ENCODE peak calls at places on chromosomes 5 and 9, in five cellular contexts. T is K562, F is GM23248, J is A549, Q is fibroblast of lung. G is an unnamed sample.

GRCh38 chr9:91163773-91164471 is 197.8 kb downstream of the AUH start:
- DNase-seq in Q (no peak), F (no peak), T (no peak), J (no peak), G (no peak)

GRCh38 chr9:88973281-88974045 is 17.8 kb upstream of the S1PR3 start:
- DNase-seq in T (no peak), J (no peak), Q (no peak), F (peak; percentile 15), G (no peak)

GRCh38 chr9:3181049-3181953 is 337.4 kb upstream of the PUM3 start:
- DNase-seq in Q (no peak), F (peak; percentile 38), J (peak; percentile 8), T (peak; percentile 26), G (peak; percentile 47)

GRCh38 chr9:136093995-136094881 is 851 bp downstream of the NACC2 start:
- DNase-seq in Q (peak; percentile 51), F (peak; percentile 83), T (peak; percentile 78), J (peak; percentile 90), G (no peak)

GRCh38 chr5:122259995-122260394 is 52.0 kb upstream of the SNCAIP start:
- DNase-seq in F (peak; percentile 95), J (no peak), Q (peak; percentile 51), T (no peak), G (no peak)

GRCh38 chr9:4425358-4426045 is 64.8 kb upstream of the SLC1A1 start:
- DNase-seq in F (peak; percentile 80), T (no peak), J (no peak), Q (no peak), G (no peak)

GRCh38 chr9:4349841-4350418 is 50.1 kb upstream of the GLIS3 start:
- DNase-seq in F (no peak), J (no peak), Q (no peak), T (no peak), G (no peak)

GRCh38 chr9:13568851-13569618 is 289.5 kb upstream of the MPDZ start:
- DNase-seq in Q (no peak), T (no peak), J (no peak), F (no peak), G (no peak)

GRCh38 chr5:179326176-179326997 is 18.9 kb downstream of the ADAMTS2 start:
- DNase-seq in Q (peak; percentile 78), T (no peak), J (no peak), F (peak; percentile 85), G (no peak)

GRCh38 chr9:133916159-133916541 is 76.0 kb downstream of the VAV2 start:
- DNase-seq in Q (no peak), F (no peak), J (no peak), T (no peak), G (no peak)
- H3K4me2 ChIP-seq in Q (no peak overlapping the region), F (no peak overlapping the region), J (no peak overlapping the region), T (no peak overlapping the region), G (no peak overlapping the region)

GRCh38 chr5:100792781-100793180 is 110.3 kb downstream of the ST8SIA4 start:
- DNase-seq in T (no peak), J (no peak), Q (no peak), F (no peak), G (no peak)
- H3K4me2 ChIP-seq in T (no peak overlapping the region), J (no peak overlapping the region), Q (no peak overlapping the region), F (no peak overlapping the region), G (no peak overlapping the region)

GRCh38 chr9:129654641-129655040 is 10.8 kb upstream of the PRRX2 start:
- DNase-seq in Q (no peak), J (no peak), T (no peak), F (no peak), G (no peak)
- H3K4me2 ChIP-seq in Q (no peak overlapping the region), J (no peak overlapping the region), T (no peak overlapping the region), F (no peak overlapping the region), G (no peak overlapping the region)

GRCh38 chr5:10678236-10678635 is 82.8 kb downstream of the DAP start:
- DNase-seq in T (no peak), Q (no peak), J (no peak), F (peak; percentile 39), G (no peak)

GRCh38 chr5:10676224-10676623 is 84.8 kb downstream of the DAP start:
- DNase-seq in J (no peak), F (no peak), T (no peak), Q (no peak), G (no peak)

GRCh38 chr5:10679336-10679988 is 81.6 kb downstream of the DAP start:
- DNase-seq in T (no peak), J (no peak), Q (no peak), F (no peak), G (no peak)

GRCh38 chr5:10676946-10677345 is 84.1 kb downstream of the DAP start:
- DNase-seq in J (no peak), T (no peak), Q (no peak), F (no peak), G (no peak)

GRCh38 chr5:10677533-10677932 is 83.5 kb downstream of the DAP start:
- DNase-seq in T (no peak), J (no peak), F (no peak), Q (no peak), G (no peak)
- H3K4me2 ChIP-seq in T (no peak overlapping the region), J (no peak overlapping the region), F (no peak overlapping the region), Q (no peak overlapping the region), G (no peak overlapping the region)